ENCODE peak calls at places on chromosomes 16 and 17, in seven cellular contexts. K, P, Z, O, T, H and J are unnamed samples.

GRCh38 chr17:15510361-15510760 is 42.9 kb upstream of the CDRT4 start:
- DNase-seq in O (no peak), T (no peak), K (no peak), Z (peak), H (peak), P (no peak), J (no peak)

GRCh38 chr17:2792541-2793169 is 3.6 kb upstream of the RAP1GAP2 start:
- DNase-seq in H (no peak), O (no peak), P (no peak), K (no peak), Z (no peak), T (no peak), J (no peak)

GRCh38 chr17:63956296-63956920 is 16.3 kb downstream of the SCN4A start:
- DNase-seq in Z (peak), T (no peak), K (no peak), O (peak), P (no peak), H (peak), J (no peak)

GRCh38 chr17:69213059-69213813 is 15.4 kb downstream of the ABCA10 start:
- DNase-seq in K (no peak), H (no peak), P (no peak), O (no peak), Z (no peak), T (peak), J (no peak)

GRCh38 chr16:84599528-84600202 is 18.2 kb downstream of the COTL1 start:
- DNase-seq in Z (peak), O (peak), H (peak), P (peak), K (peak), T (peak), J (no peak)

GRCh38 chr16:2195316-2196161 is 866 bp downstream of the CASKIN1 start:
- DNase-seq in K (no peak), Z (no peak), H (no peak), T (no peak), P (no peak), O (no peak), J (no peak)

GRCh38 chr17:77887110-77887463 is 71.4 kb upstream of the TNRC6C start:
- DNase-seq in H (no peak), O (no peak), Z (no peak), P (no peak), T (no peak), K (no peak), J (no peak)

GRCh38 chr16:87725596-87726235 is 40.1 kb downstream of the KLHDC4 start:
- DNase-seq in K (no peak), T (no peak), H (no peak), P (no peak), O (no peak), Z (peak), J (no peak)

GRCh38 chr16:70786020-70786419 is 14.9 kb downstream of the VAC14 start:
- DNase-seq in K (no peak), H (no peak), O (no peak), Z (no peak), P (no peak), T (no peak), J (no peak)

GRCh38 chr16:53055603-53056527 is 1.1 kb downstream of the CHD9 start:
- DNase-seq in O (peak), K (peak), Z (peak), P (no peak), H (peak), T (no peak), J (peak)

GRCh38 chr16:19166500-19166899 is 1.5 kb upstream of the SYT17 start:
- DNase-seq in T (no peak), Z (no peak), P (no peak), H (no peak), O (no peak), K (no peak), J (no peak)

GRCh38 chr16:88811600-88811849 is 203 bp downstream of the APRT start:
- DNase-seq in H (no peak), P (no peak), O (no peak), T (no peak), Z (no peak), K (no peak), J (no peak)

GRCh38 chr16:88810868-88811599 is 694 bp downstream of the APRT start:
- DNase-seq in O (peak), H (peak), Z (peak), K (peak), T (no peak), P (peak), J (peak)

GRCh38 chr16:88813396-88814143 is 1.8 kb upstream of the APRT start:
- DNase-seq in Z (no peak), K (no peak), O (no peak), T (no peak), P (no peak), H (no peak), J (no peak)

GRCh38 chr16:88810166-88810867 is 1.4 kb downstream of the APRT start:
- DNase-seq in O (no peak), T (no peak), Z (no peak), H (no peak), P (no peak), K (no peak), J (no peak)

DNA sequence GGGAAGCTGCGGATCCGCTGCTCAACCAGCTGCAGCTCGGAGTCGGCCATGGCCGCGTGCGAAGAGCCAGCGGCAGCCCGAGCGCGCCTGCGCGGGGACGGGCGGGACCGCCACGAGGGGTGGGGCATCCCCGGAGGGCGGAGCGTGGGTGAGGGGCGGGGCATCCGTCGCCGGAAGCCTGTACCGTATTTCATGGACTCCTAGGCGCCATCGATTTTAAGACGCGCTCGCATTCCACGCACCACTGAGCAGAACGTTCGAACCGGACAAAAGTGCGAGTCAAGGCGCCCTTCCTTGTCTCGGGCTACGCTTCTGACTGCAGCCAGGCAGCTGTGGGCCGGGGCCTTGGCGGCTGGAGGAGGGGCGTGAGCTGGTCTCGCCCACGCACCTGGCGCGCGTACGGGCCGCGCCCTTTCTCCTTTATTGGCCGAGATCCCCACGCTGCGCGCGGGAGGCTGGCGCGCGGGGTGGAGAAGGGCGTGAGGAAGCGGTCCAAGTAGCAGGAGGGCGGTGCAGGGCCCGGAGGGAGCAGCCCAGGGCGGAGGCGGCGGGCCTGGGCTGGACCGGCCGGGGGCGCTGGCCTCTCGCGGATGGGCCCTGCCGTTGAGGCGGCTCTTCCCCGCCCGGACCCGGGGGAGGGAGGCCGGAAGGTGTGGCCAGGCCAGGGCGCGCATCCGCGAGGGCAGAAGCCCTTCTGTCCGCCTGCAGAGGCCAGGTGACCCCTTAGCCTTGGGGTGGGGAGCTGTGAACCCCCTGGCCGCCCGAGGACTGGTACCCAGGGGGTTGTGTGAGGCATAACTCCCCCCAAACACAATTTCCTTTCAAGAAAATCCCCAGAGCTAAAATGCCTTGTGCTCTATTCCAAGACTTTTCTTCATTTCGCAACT is at the start of gene APRT:
- DNase-seq in K (peak), T (peak), H (peak), O (peak), Z (peak), P (peak), J (peak)
- TF ChIP-seq POLR2A in K (peak), T (peak), H (peak), O (peak), Z (peak), P (no peak), J (no peak)

DNA sequence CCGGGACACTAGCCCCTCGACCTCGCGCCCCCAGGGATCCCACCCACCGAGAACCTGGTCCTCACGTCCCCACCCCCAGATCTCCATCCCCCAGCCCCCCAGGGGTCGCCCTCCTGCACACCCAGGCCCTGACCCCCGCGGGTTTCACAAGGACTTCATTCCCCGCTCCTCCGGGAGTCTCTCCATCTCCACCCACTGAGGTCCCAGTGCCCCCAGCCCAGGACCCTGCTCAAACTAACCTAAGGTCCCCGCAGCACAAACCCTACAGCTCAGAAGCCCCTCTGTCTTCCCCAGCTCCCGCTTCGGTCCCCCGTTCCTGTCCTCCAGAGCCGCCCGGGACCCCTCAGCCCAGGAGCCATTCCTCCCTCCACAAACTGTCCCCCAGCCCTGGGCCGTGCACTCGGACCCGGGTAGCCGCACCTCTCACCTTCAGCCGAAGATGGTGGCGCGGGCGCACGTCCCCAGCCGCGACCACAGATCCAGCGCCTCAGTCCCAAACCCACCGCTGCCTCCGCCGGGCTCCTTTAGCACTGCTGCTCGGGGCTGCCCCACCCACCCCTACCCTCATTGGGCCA is at the start of gene MYH10:
- DNase-seq in T (no peak), H (no peak), O (no peak), Z (no peak), P (no peak), K (no peak), J (peak)
- TF ChIP-seq POLR2A in T (peak), H (peak), O (peak), Z (peak), P (no peak), K (no peak), J (no peak)

GRCh38 chr17:50844117-50844700 is 8.8 kb downstream of the WFIKKN2 start:
- DNase-seq in T (no peak), O (no peak), Z (no peak), K (no peak), H (no peak), P (no peak), J (no peak)

GRCh38 chr17:50843150-50843905 is 7.9 kb downstream of the WFIKKN2 start:
- DNase-seq in K (no peak), T (no peak), O (no peak), H (no peak), P (no peak), Z (no peak), J (no peak)

GRCh38 chr17:50848039-50848438 is 12.7 kb downstream of the WFIKKN2 start:
- DNase-seq in P (no peak), O (no peak), K (no peak), T (no peak), Z (no peak), H (no peak), J (no peak)

GRCh38 chr17:50847566-50847965 is 12.2 kb downstream of the WFIKKN2 start:
- DNase-seq in K (no peak), P (no peak), H (no peak), Z (no peak), O (no peak), T (no peak), J (no peak)

DNA sequence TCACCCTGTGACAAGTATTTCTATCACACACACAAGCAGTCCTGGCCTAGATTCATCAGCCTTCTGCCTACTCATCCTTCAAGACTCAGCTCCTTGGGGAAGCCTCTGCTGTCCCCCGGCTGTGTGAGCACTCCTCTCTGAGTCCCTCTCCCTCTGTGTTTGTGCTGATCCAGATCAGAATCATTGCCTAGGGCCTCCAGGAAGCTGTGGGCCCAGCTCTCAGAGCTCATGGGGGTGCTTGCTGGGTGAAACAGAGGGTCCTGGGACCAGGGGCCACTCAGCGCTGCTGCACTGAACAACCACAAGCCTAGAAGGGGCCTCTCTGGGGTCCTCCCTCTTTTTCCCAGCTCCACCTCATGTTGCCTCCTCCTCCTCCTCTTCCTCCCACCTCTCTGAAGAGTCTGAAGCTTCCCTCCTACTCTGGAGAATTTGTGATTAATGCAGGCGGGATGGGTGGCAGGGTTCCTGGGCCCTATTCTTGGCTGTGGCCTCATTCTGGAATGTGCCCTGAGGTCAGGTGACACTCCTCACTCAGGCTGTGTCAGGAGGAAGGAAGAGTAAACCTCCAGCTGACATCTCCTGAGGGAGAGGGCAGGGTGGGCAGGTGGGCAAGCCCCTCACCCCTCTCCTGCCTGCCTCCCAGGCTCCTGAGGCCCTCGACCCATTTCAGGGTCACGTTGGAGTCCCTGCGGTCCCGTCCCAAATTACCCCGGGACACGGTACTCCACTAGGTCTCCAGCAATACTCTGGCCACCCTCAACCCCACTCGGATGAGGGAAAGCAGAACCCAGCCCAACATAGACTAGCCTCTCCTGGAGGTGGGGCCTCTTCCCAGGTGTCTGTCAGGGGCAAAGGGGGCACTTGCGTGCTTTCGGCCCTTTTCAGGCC is 10.1 kb downstream of the WFIKKN2 start:
- DNase-seq in Z (peak), T (no peak), O (no peak), H (peak), P (no peak), K (no peak), J (no peak)
- TF ChIP-seq POLR2A in Z (no peak), T (no peak), O (no peak), H (no peak), P (no peak), K (no peak), J (no peak)

GRCh38 chr17:61966201-61966600 is 38.4 kb upstream of the INTS2 start:
- DNase-seq in T (no peak), H (no peak), O (no peak), Z (no peak), K (no peak), P (no peak), J (no peak)
- TF ChIP-seq POLR2A in T (no peak), H (no peak), O (no peak), Z (no peak), K (no peak), P (no peak), J (no peak)

DNA sequence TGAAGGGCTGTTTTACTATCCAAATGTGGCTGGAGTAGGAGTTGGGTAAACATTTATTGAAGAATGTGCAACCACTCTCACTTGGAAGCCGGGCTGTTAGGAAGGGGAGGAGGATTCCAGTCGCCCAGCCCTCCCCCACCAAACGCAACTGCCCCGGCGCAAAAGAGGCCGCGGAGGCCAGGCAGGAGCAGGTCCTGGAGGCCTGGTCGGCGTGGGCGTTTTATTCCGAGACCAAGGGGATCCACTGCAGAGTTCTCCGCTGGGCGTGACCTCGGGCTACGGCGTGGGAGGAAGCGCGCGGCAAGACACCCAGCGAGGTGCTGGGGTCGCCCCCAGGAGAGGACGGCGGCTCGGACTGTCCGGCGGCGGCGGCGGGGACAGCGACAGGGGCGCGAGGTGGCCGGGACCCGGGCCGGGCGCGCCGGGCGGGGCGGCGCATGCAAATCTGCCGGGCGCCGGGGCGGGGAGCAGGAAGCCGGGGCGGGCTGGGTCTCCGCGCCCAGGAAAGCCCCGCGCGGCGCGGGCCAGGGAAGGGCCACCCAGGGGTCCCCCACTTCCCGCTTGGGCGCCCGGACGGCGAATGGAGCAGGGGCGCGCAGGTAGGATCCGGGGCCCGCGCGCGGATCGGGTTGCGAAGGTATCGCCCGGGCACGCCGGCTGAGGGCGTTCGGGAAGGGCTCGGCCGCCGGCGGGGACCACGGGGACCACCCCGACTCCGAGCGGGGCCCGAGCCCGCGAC is at the start of gene IL4R:
- DNase-seq in O (no peak), K (peak), Z (peak), H (peak), P (peak), T (no peak), J (peak)
- TF ChIP-seq POLR2A in O (no peak), K (peak), Z (peak), H (peak), P (no peak), T (peak), J (no peak)